ENCODE peak calls at places on chromosomes 7 and 10, in five cellular contexts. T, A, W, L and N are unnamed samples.

GRCh38 chr7:31767686-31768358 is 80.8 kb downstream of the PPP1R17 start:
- DNase-seq in T (no peak), L (no peak), A (no peak), W (no peak), N (no peak)

GRCh38 chr7:100166317-100166940 is 2.0 kb downstream of the GAL3ST4 start:
- DNase-seq in A (no peak), T (no peak), L (no peak), W (no peak), N (no peak)

GRCh38 chr10:118721005-118721876 is 33.5 kb downstream of the CACUL1 start:
- DNase-seq in T (no peak), W (peak), A (no peak), L (peak), N (peak)

GRCh38 chr7:2713370-2713769 is 25.4 kb downstream of the AMZ1 start:
- DNase-seq in W (no peak), A (no peak), L (peak), T (no peak), N (no peak)

GRCh38 chr10:86258488-86258887 is 108.1 kb downstream of the GRID1 start:
- DNase-seq in W (no peak), L (no peak), T (no peak), A (no peak), N (no peak)

GRCh38 chr10:61021926-61022325 is 77.9 kb upstream of the RHOBTB1 start:
- DNase-seq in W (no peak), T (no peak), A (no peak), L (no peak), N (no peak)

GRCh38 chr10:4059471-4060138 is 274.6 kb upstream of the KLF6 start:
- DNase-seq in T (no peak), W (no peak), A (no peak), L (no peak), N (no peak)

GRCh38 chr10:3950676-3951275 is 165.8 kb upstream of the KLF6 start:
- DNase-seq in A (no peak), L (no peak), W (no peak), T (no peak), N (no peak)

GRCh38 chr10:92413519-92413918 is 122.6 kb downstream of the MARCHF5 start:
- DNase-seq in W (peak), L (no peak), T (no peak), A (no peak), N (no peak)

GRCh38 chr10:118658762-118659161 is 63.3 kb upstream of the PRLHR start:
- DNase-seq in L (no peak), W (no peak), A (no peak), T (no peak), N (no peak)

GRCh38 chr10:35259769-35260397 is 76.4 kb upstream of the CCNY start:
- DNase-seq in W (peak), L (no peak), A (no peak), T (no peak), N (peak)

GRCh38 chr10:526651-527312 is 162.7 kb downstream of the DIP2C start:
- DNase-seq in L (no peak), T (no peak), W (no peak), A (no peak), N (no peak)

GRCh38 chr7:15461576-15461975 is 100.2 kb downstream of the AGMO start:
- DNase-seq in L (no peak), W (peak), A (no peak), T (no peak), N (peak)

GRCh38 chr10:95289003-95289920 is 1.5 kb downstream of the PDLIM1 start:
- DNase-seq in A (no peak), L (no peak), W (peak), T (no peak), N (no peak)
- TF ChIP-seq CTCF in A (no peak), L (peak), W (peak), T (peak), N (no peak)

DNA sequence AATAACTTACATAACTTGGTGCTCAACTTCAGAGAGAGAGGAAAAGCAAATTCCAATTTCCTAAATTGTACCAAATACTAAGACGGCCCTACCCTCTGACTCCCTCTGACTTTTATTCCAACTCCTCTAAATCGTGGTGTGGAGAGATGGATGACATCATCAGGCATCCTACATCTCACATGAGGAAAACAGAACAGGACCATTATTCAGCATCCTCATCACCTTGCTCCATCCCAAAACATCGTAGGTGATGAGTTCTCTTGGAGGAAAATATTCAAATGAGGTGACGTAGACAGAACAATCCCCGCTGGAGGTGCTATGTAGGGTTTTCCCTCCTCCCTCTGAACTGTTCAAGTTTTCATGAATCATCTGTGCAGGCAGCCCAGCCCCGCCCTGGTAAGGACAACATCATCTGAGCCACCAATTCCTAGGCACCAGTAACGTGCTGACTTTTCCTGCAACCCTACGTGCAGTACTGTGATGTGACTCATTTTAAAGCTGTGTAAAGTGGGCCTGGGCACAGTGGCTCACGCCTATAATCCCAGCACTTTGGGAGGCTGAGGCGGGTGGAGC is 167.2 kb downstream of the CALN1 start:
- DNase-seq in L (no peak), T (no peak), A (no peak), W (no peak), N (no peak)
- TF ChIP-seq CTCF in L (no peak), T (no peak), A (no peak), W (no peak), N (no peak)

GRCh38 chr10:42987121-42987541 is 89.7 kb upstream of the RET start:
- DNase-seq in T (no peak), L (no peak), A (no peak), W (no peak), N (no peak)
- TF ChIP-seq CTCF in T (no peak), L (no peak), A (no peak), W (no peak), N (no peak)

GRCh38 chr10:122113161-122113944 is 124.4 kb downstream of the TACC2 start:
- DNase-seq in T (peak), L (peak), W (peak), A (peak), N (no peak)
- TF ChIP-seq CTCF in T (peak), L (peak), W (peak), A (peak), N (peak)

GRCh38 chr7:113872981-113873380 is 45.8 kb downstream of the PPP1R3A start:
- DNase-seq in W (no peak), A (no peak), L (no peak), T (no peak), N (no peak)
- TF ChIP-seq CTCF in W (no peak), A (no peak), L (no peak), T (no peak), N (no peak)

DNA sequence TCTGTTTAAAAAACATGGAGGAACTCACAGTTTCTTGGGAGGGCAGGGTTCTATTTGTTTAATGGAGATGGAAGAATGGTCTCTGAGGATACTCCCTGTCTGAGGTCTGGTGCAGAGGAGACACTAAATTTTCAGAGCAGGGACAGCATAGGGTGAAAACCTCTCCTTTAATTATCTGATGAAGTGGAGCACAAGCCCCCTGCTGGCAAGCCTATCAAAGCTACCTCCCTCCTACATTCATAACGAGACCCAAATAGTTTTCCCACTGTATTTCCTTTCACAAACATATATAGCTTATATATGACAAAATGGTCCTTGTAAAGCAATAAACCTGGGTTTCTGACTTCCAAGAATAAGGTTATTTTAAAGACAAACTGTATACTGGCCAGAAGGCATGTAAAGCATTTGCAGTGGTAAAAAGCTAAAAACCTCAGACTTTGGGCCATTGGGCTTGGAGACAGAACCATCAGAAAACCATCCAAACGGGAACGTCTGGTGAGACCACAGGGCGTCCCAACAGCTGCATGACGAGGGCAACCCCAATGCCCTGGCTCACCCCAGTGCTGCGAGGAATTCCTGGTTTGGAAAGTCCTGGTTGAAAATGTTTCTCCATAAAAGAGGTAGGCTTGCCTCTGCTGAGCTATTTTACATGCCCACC is 201.3 kb downstream of the FANK1 start:
- DNase-seq in T (no peak), W (no peak), A (no peak), L (no peak), N (no peak)
- TF ChIP-seq CTCF in T (no peak), W (no peak), A (no peak), L (no peak), N (peak)

GRCh38 chr10:21533577-21534475 is at the start of gene MLLT10:
- DNase-seq in T (peak), W (peak), A (peak), L (peak), N (peak)
- TF ChIP-seq CTCF in T (peak), W (peak), A (no peak), L (peak), N (no peak)

GRCh38 chr10:43272030-43272429 is 5.2 kb upstream of the RASGEF1A start:
- DNase-seq in W (no peak), T (no peak), A (no peak), L (no peak), N (no peak)
- TF ChIP-seq CTCF in W (no peak), T (no peak), A (no peak), L (no peak), N (no peak)

GRCh38 chr7:134446446-134446845 is 12.5 kb downstream of the AKR1B1 start:
- DNase-seq in A (no peak), W (no peak), T (no peak), L (no peak), N (no peak)

GRCh38 chr7:134444961-134445315 is 14.0 kb downstream of the AKR1B1 start:
- DNase-seq in T (no peak), L (no peak), W (no peak), A (no peak), N (no peak)

GRCh38 chr7:134443396-134444070 is 15.4 kb downstream of the AKR1B1 start:
- DNase-seq in W (no peak), L (no peak), A (no peak), T (no peak), N (no peak)

GRCh38 chr7:134442441-134443220 is 16.3 kb downstream of the AKR1B1 start:
- DNase-seq in T (no peak), W (no peak), A (no peak), L (no peak), N (no peak)

DNA sequence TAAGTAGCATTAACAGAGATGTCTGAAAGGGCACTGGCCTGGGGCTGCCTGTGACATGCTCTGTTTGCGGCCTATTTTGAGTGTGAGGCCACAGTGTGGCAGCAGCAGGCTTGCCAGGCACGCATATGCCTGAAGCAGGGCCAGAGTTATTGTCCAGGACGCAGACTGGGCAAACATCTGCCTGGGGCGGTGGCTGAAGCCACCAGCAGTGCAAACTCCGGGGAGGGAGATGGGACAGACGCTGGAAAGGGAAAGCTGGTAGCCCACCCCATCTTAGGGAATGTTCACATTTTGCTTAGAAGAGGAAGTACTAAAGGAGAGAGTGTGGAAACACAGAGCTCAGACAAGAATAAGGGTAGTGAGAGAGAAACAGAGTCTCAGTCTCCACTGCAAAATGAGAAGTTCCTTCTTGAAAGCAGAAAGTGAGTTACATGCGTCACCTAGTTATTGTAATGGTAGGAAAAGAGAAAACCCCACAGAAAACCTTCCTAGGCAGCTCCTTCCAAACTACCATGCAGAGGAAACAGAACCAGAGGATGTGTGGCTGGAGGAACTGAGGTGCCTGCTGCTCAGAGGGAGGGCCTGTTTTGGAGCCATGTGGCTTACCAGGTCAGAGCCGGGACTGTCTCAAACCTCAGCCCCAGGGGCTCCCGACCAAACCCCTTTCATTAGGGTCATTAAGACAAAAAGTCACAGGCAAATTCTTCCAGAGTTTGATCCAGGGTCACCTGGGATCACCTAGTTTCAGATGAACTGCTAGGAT is 14.5 kb downstream of the AKR1B1 start:
- DNase-seq in A (no peak), W (no peak), L (no peak), T (no peak), N (no peak)
- TF ChIP-seq CTCF in A (no peak), W (no peak), L (no peak), T (no peak), N (peak)